ENCODE peak calls at places on chromosomes 16 and 17, in seven cellular contexts. I, P, Y, W, N, O and E are unnamed samples. For H3K4me1 and H3K9me3, the result is how much of the 10 kb centered on the place peaks cover.

GRCh38 chr17:39082482-39082881 is 69.0 kb downstream of the PLXDC1 start:
- DNase-seq in I (peak), P (no peak), Y (no peak), W (no peak), N (no peak), O (peak), E (no peak)

GRCh38 chr17:81432873-81433451 is 37.7 kb downstream of the BAHCC1 start:
- DNase-seq in I (peak), P (no peak), Y (no peak), W (no peak), N (peak), O (peak), E (no peak)

GRCh38 chr16:12804395-12804794 is 708 bp upstream of the CPPED1 start:
- DNase-seq in I (no peak), P (no peak), Y (no peak), W (no peak), N (no peak), O (no peak), E (no peak)

GRCh38 chr17:60959011-60959410 is 281.4 kb downstream of the BCAS3 start:
- DNase-seq in I (no peak), P (no peak), Y (no peak), W (no peak), N (no peak), O (peak), E (no peak)

GRCh38 chr17:78237403-78238012 is 6.1 kb downstream of the TMEM235 start:
- DNase-seq in I (no peak), P (no peak), Y (no peak), W (no peak), N (no peak), O (no peak), E (no peak)

GRCh38 chr17:32659419-32659842 is 172.6 kb downstream of the CDK5R1 start:
- DNase-seq in I (peak), P (peak), Y (no peak), W (peak), N (peak), O (peak), E (peak)

GRCh38 chr16:88614818-88615580 is 23.4 kb upstream of the IL17C start:
- DNase-seq in I (no peak), P (no peak), Y (no peak), W (no peak), N (no peak), O (no peak), E (no peak)

GRCh38 chr17:78915872-78916632 is 9.1 kb downstream of the TIMP2 start:
- DNase-seq in I (peak), P (no peak), Y (no peak), W (no peak), N (peak), O (peak), E (no peak)

GRCh38 chr17:37830151-37830993 is 85.5 kb upstream of the HNF1B start:
- DNase-seq in I (no peak), P (no peak), Y (no peak), W (no peak), N (no peak), O (no peak), E (no peak)

GRCh38 chr17:60971515-60972369 is 294.1 kb downstream of the BCAS3 start:
- DNase-seq in I (peak), P (no peak), Y (no peak), W (no peak), N (peak), O (peak), E (no peak)

GRCh38 chr17:71938340-71939010 is 182.3 kb upstream of the SOX9 start:
- DNase-seq in I (no peak), P (no peak), Y (no peak), W (no peak), N (no peak), O (no peak), E (no peak)

GRCh38 chr17:9842057-9842758 is 16.5 kb downstream of the GLP2R start:
- DNase-seq in I (peak), P (no peak), Y (no peak), W (no peak), N (peak), O (peak), E (peak)

GRCh38 chr17:67544364-67544763 is 167.3 kb downstream of the PITPNC1 start:
- DNase-seq in I (no peak), P (no peak), Y (no peak), W (no peak), N (no peak), O (no peak), E (no peak)

GRCh38 chr16:23240994-23241393 is 58.4 kb downstream of the SCNN1G start:
- DNase-seq in I (no peak), P (no peak), Y (no peak), W (no peak), N (no peak), O (no peak), E (no peak)

GRCh38 chr16:55572439-55572838 is 6.0 kb downstream of the CAPNS2 start:
- DNase-seq in I (no peak), P (no peak), Y (no peak), W (no peak), N (peak), O (peak), E (no peak)

GRCh38 chr16:57627184-57627871 is 1.1 kb upstream of the ADGRG1 start:
- DNase-seq in I (peak), P (no peak), Y (peak), W (no peak), N (peak), O (peak), E (no peak)

GRCh38 chr16:30535777-30536190 is 1.1 kb upstream of the ZNF747 start:
- DNase-seq in I (peak), P (no peak), Y (no peak), W (no peak), N (peak), O (peak), E (peak)

GRCh38 chr16:24070851-24071250 is 185.3 kb upstream of the CACNG3 start:
- DNase-seq in I (peak), P (no peak), Y (no peak), W (no peak), N (peak), O (peak), E (no peak)

GRCh38 chr16:20873331-20873730 is 26.8 kb downstream of the DCUN1D3 start:
- DNase-seq in I (no peak), P (no peak), Y (no peak), W (no peak), N (no peak), O (no peak), E (no peak)

GRCh38 chr16:20870122-20870521 is 30.0 kb downstream of the DCUN1D3 start:
- DNase-seq in I (no peak), P (no peak), Y (no peak), W (no peak), N (no peak), O (no peak), E (no peak)

GRCh38 chr16:20874088-20874581 is 26.0 kb downstream of the DCUN1D3 start:
- DNase-seq in I (no peak), P (no peak), Y (no peak), W (no peak), N (no peak), O (no peak), E (no peak)

GRCh38 chr16:20871258-20871657 is 28.9 kb downstream of the DCUN1D3 start:
- DNase-seq in I (no peak), P (no peak), Y (no peak), W (no peak), N (no peak), O (no peak), E (no peak)

GRCh38 chr16:20871935-20872815 is 28.0 kb downstream of the DCUN1D3 start:
- DNase-seq in I (no peak), P (no peak), Y (no peak), W (no peak), N (no peak), O (no peak), E (no peak)
- H3K4me1 ChIP-seq in I (under half), P (under half), Y (under half), W (half or more), N (under half), O (under half), E (under half)

DNA sequence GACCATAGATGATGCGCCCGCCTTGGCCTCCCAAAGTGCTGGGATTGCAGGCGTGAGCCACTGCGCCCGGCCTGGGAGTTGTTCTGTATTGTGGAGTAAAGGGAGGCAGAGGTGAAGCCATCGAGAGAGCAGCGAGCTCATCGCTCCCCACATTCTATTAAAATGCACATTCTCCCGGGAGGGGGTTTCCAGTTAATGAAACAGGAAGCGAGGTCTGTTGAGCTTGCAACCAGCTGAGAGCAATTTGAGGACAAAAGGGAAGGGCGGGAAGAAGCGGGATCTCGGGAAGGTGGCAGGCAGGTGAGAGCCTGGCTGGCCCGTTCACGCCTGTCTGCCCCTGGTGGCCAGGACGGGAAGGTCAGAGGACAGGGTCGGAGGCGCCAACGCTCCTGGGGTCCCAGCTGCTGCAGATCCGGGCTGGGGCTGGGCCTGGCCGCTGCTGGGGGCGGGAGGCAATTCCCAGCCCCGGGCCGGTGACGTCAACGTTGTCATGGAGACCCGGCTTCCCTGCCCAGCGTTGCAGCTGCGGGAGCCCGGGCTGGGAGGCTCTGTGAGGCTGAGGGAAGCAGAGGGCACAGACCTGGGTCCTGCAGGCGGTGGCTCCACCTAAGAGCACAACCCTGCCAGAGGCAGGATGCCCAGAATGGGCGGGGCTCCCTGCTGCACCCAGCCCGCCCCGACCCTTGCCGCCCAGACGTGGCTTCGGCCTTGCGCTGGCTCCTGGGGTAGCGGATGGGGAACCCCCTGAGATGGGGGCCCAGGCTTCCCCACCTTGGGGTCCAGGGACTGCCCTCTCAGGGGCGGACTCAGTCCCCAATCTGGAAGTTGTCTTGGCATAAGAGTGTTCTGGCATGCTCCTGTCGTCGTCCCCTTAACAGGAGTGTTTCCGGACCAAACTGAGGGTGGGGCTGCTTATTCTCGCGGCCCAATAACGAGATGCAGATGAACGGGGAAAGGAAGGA is 48.7 kb upstream of the PLCG2 start:
- DNase-seq in I (peak), P (peak), Y (no peak), W (no peak), N (peak), O (peak), E (peak)
- H3K4me3 ChIP-seq in I (peak), P (peak), Y (no peak), W (peak), N (peak), O (no peak), E (no peak)

GRCh38 chr17:31649302-31649701 is 209.7 kb downstream of the COPRS start:
- DNase-seq in I (no peak), P (no peak), Y (no peak), W (no peak), N (no peak), O (no peak), E (no peak)

GRCh38 chr17:31650756-31651520 is 208.1 kb downstream of the COPRS start:
- DNase-seq in I (no peak), P (no peak), Y (no peak), W (no peak), N (no peak), O (no peak), E (no peak)

GRCh38 chr17:31646642-31647041 is 212.4 kb downstream of the COPRS start:
- DNase-seq in I (no peak), P (no peak), Y (no peak), W (no peak), N (no peak), O (no peak), E (no peak)

DNA sequence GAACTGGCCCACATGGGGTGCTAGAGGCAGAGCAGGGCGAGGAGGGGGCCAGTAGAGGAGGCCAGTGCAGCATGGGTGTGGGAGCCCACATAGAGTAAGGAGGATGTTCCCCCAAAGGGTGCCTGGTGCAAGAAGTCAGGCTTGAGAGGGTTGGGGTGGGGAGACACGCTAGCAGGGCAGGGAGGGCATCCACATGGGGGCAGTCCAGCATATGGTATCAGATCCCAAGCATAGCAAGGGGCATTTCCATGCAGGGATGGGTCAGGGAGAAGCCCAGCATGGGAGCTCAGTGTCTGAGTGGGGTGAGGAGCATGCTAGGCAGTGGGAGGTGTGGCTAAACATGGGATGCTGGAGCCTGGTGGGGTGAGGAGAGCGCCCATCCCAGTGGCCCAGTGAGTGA is 213.7 kb downstream of the COPRS start:
- DNase-seq in I (no peak), P (no peak), Y (no peak), W (no peak), N (no peak), O (no peak), E (no peak)
- H3K9me3 ChIP-seq in I (under half), P (under half), Y (under half), W (under half), N (under half), O (under half), E (under half)

DNA sequence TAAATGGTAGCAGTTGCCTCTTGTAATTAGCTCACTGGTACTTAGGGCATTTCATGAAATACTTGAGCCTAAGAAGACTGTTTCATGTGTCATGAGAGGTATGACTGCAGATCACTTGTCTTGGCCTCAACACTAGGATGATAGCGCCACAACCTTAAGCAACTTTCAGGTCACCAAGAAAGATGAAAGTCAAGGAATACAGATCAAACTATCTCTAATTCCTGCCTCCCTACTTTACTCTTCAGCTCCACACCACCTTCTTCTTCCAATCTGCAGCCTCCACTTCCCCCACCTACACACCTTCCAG is 28.1 kb downstream of the GNA13 start:
- DNase-seq in I (no peak), P (no peak), Y (no peak), W (no peak), N (no peak), O (no peak), E (no peak)
- H3K4me1 ChIP-seq in I (under half), P (half or more), Y (under half), W (under half), N (under half), O (under half), E (under half)

GRCh38 chr16:49281481-49281842 is at the start of gene CBLN1:
- DNase-seq in I (no peak), P (no peak), Y (no peak), W (no peak), N (no peak), O (no peak), E (no peak)
- H3K4me3 ChIP-seq in I (peak), P (no peak), Y (peak), W (no peak), N (peak), O (peak), E (no peak)

DNA sequence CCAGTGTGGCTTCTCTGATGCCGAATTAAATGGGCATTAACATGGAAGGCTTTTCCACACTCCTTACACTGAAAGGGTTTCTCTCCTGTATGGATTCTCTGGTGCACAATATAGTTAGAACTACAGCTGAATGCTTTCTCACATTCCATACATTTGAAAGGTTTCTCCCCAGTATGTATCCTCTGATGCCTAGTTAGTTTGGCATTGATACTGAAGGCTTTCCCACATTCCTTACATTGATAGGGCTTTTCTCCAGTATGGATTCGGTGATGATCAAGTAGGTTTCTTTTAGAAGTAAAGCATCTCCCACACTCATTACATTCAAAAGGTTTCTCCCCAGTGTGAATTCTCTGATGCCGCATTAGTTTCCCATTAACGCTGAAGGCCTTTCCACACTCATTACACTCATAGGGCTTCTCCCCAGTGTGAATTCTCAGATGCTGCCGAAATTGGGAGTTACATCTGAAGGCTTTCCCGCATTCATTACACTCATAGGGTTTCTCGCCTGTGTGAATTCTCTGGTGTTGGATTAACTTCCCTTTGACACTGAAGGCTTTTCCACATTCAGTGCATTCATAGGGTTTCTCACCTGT is 6.5 kb upstream of the TLE7 start:
- DNase-seq in I (no peak), P (no peak), Y (no peak), W (no peak), N (no peak), O (no peak), E (no peak)
- H3K9me3 ChIP-seq in I (under half), P (under half), Y (under half), W (under half), N (half or more), O (under half), E (half or more)

DNA sequence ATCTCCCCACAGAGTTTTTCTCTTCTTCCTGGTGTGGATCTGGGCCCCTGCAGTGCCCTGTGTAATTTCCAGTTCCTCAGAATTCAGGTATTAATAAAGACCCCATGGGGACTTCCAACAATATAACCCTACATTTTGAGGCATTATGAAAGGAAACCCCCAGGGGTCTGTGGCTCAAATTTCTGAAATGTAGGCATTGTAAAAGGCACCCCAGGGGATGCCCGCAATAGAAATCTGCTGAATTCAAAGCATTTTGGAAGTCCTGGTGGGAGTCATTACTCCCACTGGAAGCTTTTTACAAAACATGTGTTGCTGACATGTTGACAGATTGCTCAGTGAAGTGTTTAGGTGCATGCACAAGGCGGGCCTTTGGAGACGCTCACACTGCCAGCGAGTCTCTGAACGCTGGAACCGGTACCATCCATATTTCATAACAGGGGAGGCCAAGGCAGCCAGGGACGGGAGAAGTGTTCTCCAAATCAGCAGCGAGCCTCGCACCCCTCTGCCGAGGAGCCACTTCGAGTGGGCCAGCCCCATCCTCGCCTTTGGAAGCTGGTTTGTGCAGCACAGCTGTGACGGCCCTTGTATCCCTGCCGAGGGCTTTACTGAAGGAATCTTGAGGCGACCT is 153.9 kb downstream of the ZNF423 start:
- DNase-seq in I (peak), P (no peak), Y (no peak), W (no peak), N (no peak), O (peak), E (peak)
- H3K4me1 ChIP-seq in I (under half), P (under half), Y (under half), W (under half), N (under half), O (half or more), E (under half)